ENCODE peak calls at places on chromosome 20, in seven cellular contexts. One of them, this sample, is unnamed. For H3K36me3, the result is how much of the 10 kb centered on the place peaks cover.

GRCh38 chr20:63198606-63199005 is 17.3 kb downstream of the YTHDF1 start:
- DNase-seq in brain microvascular endothelial cell: no peak
- DNase-seq in effector memory CD4-positive, alpha-beta T cell: no peak
- DNase-seq in OCI-LY7: no peak
- DNase-seq in small intestine: no peak
- DNase-seq in SK-N-SH: no peak
- DNase-seq in sigmoid colon: no peak
- DNase-seq in this sample: no peak

GRCh38 chr20:63959699-63960075 is 3.5 kb upstream of the UCKL1 start:
- DNase-seq in brain microvascular endothelial cell: no peak
- DNase-seq in effector memory CD4-positive, alpha-beta T cell: no peak
- DNase-seq in OCI-LY7: no peak
- DNase-seq in small intestine: no peak
- DNase-seq in SK-N-SH: no peak
- DNase-seq in sigmoid colon: no peak
- DNase-seq in this sample: no peak

GRCh38 chr20:48406462-48407235 is 421.1 kb downstream of the PREX1 start:
- DNase-seq in brain microvascular endothelial cell: no peak
- DNase-seq in effector memory CD4-positive, alpha-beta T cell: no peak
- DNase-seq in OCI-LY7: no peak
- DNase-seq in small intestine: no peak
- DNase-seq in SK-N-SH: no peak
- DNase-seq in sigmoid colon: no peak
- DNase-seq in this sample: peak

GRCh38 chr20:1357921-1358671 is 29.2 kb upstream of the SDCBP2 start:
- DNase-seq in brain microvascular endothelial cell: peak
- DNase-seq in effector memory CD4-positive, alpha-beta T cell: no peak
- DNase-seq in OCI-LY7: no peak
- DNase-seq in small intestine: no peak
- DNase-seq in SK-N-SH: no peak
- DNase-seq in sigmoid colon: no peak
- DNase-seq in this sample: peak

GRCh38 chr20:38116409-38117165 is 48.5 kb downstream of the TGM2 start:
- DNase-seq in brain microvascular endothelial cell: no peak
- DNase-seq in effector memory CD4-positive, alpha-beta T cell: no peak
- DNase-seq in OCI-LY7: no peak
- DNase-seq in small intestine: no peak
- DNase-seq in SK-N-SH: no peak
- DNase-seq in sigmoid colon: no peak
- DNase-seq in this sample: no peak

GRCh38 chr20:30486103-30486478 is 771.4 kb upstream of the DEFB115 start:
- DNase-seq in brain microvascular endothelial cell: no peak
- DNase-seq in effector memory CD4-positive, alpha-beta T cell: no peak
- DNase-seq in OCI-LY7: no peak
- DNase-seq in small intestine: no peak
- DNase-seq in SK-N-SH: no peak
- DNase-seq in sigmoid colon: no peak
- DNase-seq in this sample: peak

GRCh38 chr20:61874421-61875068 is 191.1 kb downstream of the TAF4 start:
- DNase-seq in brain microvascular endothelial cell: no peak
- DNase-seq in effector memory CD4-positive, alpha-beta T cell: no peak
- DNase-seq in OCI-LY7: peak
- DNase-seq in small intestine: peak
- DNase-seq in SK-N-SH: no peak
- DNase-seq in sigmoid colon: no peak
- DNase-seq in this sample: peak

GRCh38 chr20:47676912-47677311 is 108.4 kb downstream of the SULF2 start:
- DNase-seq in brain microvascular endothelial cell: no peak
- DNase-seq in effector memory CD4-positive, alpha-beta T cell: no peak
- DNase-seq in OCI-LY7: no peak
- DNase-seq in small intestine: no peak
- DNase-seq in SK-N-SH: no peak
- DNase-seq in sigmoid colon: no peak
- DNase-seq in this sample: no peak

GRCh38 chr20:10671221-10671849 is 2.5 kb downstream of the JAG1 start:
- DNase-seq in brain microvascular endothelial cell: peak
- DNase-seq in effector memory CD4-positive, alpha-beta T cell: no peak
- DNase-seq in OCI-LY7: peak
- DNase-seq in small intestine: peak
- DNase-seq in SK-N-SH: peak
- DNase-seq in sigmoid colon: peak
- DNase-seq in this sample: peak

GRCh38 chr20:32036252-32036651 is 15.8 kb upstream of the HCK start:
- DNase-seq in brain microvascular endothelial cell: no peak
- DNase-seq in effector memory CD4-positive, alpha-beta T cell: no peak
- DNase-seq in OCI-LY7: no peak
- DNase-seq in small intestine: no peak
- DNase-seq in SK-N-SH: no peak
- DNase-seq in sigmoid colon: no peak
- DNase-seq in this sample: no peak

GRCh38 chr20:50242863-50243609 is 52.4 kb downstream of the CEBPB start:
- DNase-seq in brain microvascular endothelial cell: no peak
- DNase-seq in effector memory CD4-positive, alpha-beta T cell: no peak
- DNase-seq in OCI-LY7: no peak
- DNase-seq in small intestine: peak
- DNase-seq in SK-N-SH: no peak
- DNase-seq in sigmoid colon: no peak
- DNase-seq in this sample: peak

GRCh38 chr20:1121439-1121838 is 3.0 kb downstream of the PSMF1 start:
- DNase-seq in brain microvascular endothelial cell: no peak
- DNase-seq in effector memory CD4-positive, alpha-beta T cell: no peak
- DNase-seq in OCI-LY7: no peak
- DNase-seq in small intestine: no peak
- DNase-seq in SK-N-SH: no peak
- DNase-seq in sigmoid colon: no peak
- DNase-seq in this sample: no peak

DNA sequence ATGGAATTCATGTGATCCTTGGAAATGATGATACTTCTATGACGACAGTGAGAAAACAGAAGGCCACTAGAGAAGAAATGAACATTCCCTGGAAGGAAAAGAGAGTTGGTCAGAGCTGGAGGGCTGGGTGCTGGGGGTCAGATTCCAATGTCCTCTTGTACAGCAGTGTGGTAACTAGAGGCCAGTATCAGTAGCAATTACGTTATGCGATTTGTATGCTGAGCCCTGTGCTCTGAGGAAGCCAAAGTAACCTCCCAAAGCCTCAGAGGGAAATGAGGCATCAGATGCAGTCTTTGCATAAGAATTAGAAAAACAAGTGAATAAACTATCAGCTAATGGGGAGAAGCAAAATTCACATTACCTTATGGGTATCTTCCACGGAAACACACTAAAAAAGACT is 65.5 kb upstream of the SLC4A11 start:
- DNase-seq in brain microvascular endothelial cell: no peak
- DNase-seq in effector memory CD4-positive, alpha-beta T cell: no peak
- DNase-seq in OCI-LY7: no peak
- DNase-seq in small intestine: no peak
- DNase-seq in SK-N-SH: no peak
- DNase-seq in sigmoid colon: no peak
- DNase-seq in this sample: no peak
- H3K4me3 ChIP-seq in brain microvascular endothelial cell: no peak
- H3K4me3 ChIP-seq in effector memory CD4-positive, alpha-beta T cell: no peak
- H3K4me3 ChIP-seq in OCI-LY7: no peak
- H3K4me3 ChIP-seq in small intestine: no peak
- H3K4me3 ChIP-seq in SK-N-SH: no peak
- H3K4me3 ChIP-seq in sigmoid colon: no peak
- H3K4me3 ChIP-seq in this sample: no peak

GRCh38 chr20:34955232-34956040 is at the start of the genes GSS and MYH7B:
- DNase-seq in brain microvascular endothelial cell: peak
- DNase-seq in effector memory CD4-positive, alpha-beta T cell: peak
- DNase-seq in OCI-LY7: peak
- DNase-seq in small intestine: peak
- DNase-seq in SK-N-SH: peak
- DNase-seq in sigmoid colon: peak
- DNase-seq in this sample: peak
- H3K27ac ChIP-seq in brain microvascular endothelial cell: peak
- H3K27ac ChIP-seq in effector memory CD4-positive, alpha-beta T cell: peak
- H3K27ac ChIP-seq in OCI-LY7: peak
- H3K27ac ChIP-seq in small intestine: peak
- H3K27ac ChIP-seq in SK-N-SH: peak
- H3K27ac ChIP-seq in sigmoid colon: peak
- H3K27ac ChIP-seq in this sample: peak

GRCh38 chr20:51611625-51611890 is 69.0 kb upstream of the NFATC2 start:
- DNase-seq in brain microvascular endothelial cell: no peak
- DNase-seq in effector memory CD4-positive, alpha-beta T cell: no peak
- DNase-seq in OCI-LY7: no peak
- DNase-seq in small intestine: no peak
- DNase-seq in SK-N-SH: no peak
- DNase-seq in sigmoid colon: no peak
- DNase-seq in this sample: no peak

GRCh38 chr20:51610761-51611624 is 68.5 kb upstream of the NFATC2 start:
- DNase-seq in brain microvascular endothelial cell: no peak
- DNase-seq in effector memory CD4-positive, alpha-beta T cell: no peak
- DNase-seq in OCI-LY7: no peak
- DNase-seq in small intestine: no peak
- DNase-seq in SK-N-SH: no peak
- DNase-seq in sigmoid colon: no peak
- DNase-seq in this sample: no peak

GRCh38 chr20:51608060-51608459 is 65.5 kb upstream of the NFATC2 start:
- DNase-seq in brain microvascular endothelial cell: no peak
- DNase-seq in effector memory CD4-positive, alpha-beta T cell: no peak
- DNase-seq in OCI-LY7: no peak
- DNase-seq in small intestine: no peak
- DNase-seq in SK-N-SH: no peak
- DNase-seq in sigmoid colon: no peak
- DNase-seq in this sample: no peak

GRCh38 chr20:51609251-51609650 is 66.7 kb upstream of the NFATC2 start:
- DNase-seq in brain microvascular endothelial cell: no peak
- DNase-seq in effector memory CD4-positive, alpha-beta T cell: no peak
- DNase-seq in OCI-LY7: no peak
- DNase-seq in small intestine: no peak
- DNase-seq in SK-N-SH: no peak
- DNase-seq in sigmoid colon: no peak
- DNase-seq in this sample: no peak

DNA sequence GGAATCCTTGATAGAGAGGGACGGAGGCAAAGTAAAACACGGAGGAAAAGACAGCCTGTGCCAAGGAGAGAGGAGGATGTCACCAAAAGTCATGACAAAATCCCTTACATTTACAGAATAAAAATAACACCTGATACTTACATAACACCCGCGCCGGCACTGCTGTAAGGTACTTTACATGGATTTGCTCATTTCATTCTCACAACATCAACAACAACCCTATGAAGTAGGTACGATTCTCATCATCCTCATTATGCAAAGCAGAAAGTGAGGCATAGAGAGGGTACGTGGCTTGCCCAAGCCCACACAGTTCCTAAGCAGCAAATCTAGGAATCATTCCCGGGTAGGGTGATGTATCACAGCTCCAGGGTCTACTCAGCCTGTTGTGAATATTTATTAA is 67.6 kb upstream of the NFATC2 start:
- DNase-seq in brain microvascular endothelial cell: no peak
- DNase-seq in effector memory CD4-positive, alpha-beta T cell: no peak
- DNase-seq in OCI-LY7: no peak
- DNase-seq in small intestine: no peak
- DNase-seq in SK-N-SH: no peak
- DNase-seq in sigmoid colon: no peak
- DNase-seq in this sample: no peak
- H3K36me3 ChIP-seq in brain microvascular endothelial cell: under half
- H3K36me3 ChIP-seq in effector memory CD4-positive, alpha-beta T cell: under half
- H3K36me3 ChIP-seq in OCI-LY7: under half
- H3K36me3 ChIP-seq in small intestine: under half
- H3K36me3 ChIP-seq in SK-N-SH: under half
- H3K36me3 ChIP-seq in sigmoid colon: half or more
- H3K36me3 ChIP-seq in this sample: under half

DNA sequence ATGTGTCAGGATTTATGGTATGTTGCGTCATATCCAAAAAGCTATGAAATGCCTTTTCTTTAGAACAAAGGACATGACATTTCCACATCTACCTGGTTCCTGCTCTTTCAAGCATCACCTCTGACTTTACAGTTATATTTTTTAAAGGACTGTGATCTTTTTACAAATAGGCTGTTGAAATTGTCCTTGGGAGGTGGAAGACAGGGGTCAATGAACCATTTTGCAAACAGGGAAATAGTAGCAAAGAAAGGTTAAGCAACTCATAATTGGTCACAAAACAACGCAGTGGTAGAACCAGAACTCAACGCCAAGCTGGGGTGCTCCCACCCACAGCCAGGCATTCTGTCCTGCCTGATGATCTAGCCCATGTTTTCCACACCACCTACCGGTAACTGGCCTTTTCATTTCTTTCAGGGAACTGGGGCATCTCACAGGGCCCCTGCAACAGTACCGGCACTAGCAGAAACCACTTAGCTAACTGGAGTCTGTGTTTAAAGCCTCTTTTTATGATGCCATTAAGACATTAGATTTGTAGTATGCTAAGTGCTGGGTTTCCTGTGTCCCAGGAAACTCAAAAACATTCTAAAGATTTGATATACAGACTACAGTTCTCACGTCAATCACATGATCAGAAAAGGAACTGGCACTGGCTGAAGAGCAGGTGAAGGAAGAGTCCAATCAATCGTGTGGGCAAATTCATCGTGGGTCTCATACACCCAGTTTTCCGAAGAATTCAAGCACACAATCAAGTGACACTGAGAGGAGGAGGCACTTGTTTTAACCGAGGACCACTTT is 13.9 kb downstream of the ZNF217 start:
- DNase-seq in brain microvascular endothelial cell: no peak
- DNase-seq in effector memory CD4-positive, alpha-beta T cell: no peak
- DNase-seq in OCI-LY7: peak
- DNase-seq in small intestine: peak
- DNase-seq in SK-N-SH: no peak
- DNase-seq in sigmoid colon: no peak
- DNase-seq in this sample: peak
- H3K4me3 ChIP-seq in brain microvascular endothelial cell: no peak
- H3K4me3 ChIP-seq in effector memory CD4-positive, alpha-beta T cell: peak
- H3K4me3 ChIP-seq in OCI-LY7: peak
- H3K4me3 ChIP-seq in small intestine: no peak
- H3K4me3 ChIP-seq in SK-N-SH: no peak
- H3K4me3 ChIP-seq in sigmoid colon: no peak
- H3K4me3 ChIP-seq in this sample: no peak

DNA sequence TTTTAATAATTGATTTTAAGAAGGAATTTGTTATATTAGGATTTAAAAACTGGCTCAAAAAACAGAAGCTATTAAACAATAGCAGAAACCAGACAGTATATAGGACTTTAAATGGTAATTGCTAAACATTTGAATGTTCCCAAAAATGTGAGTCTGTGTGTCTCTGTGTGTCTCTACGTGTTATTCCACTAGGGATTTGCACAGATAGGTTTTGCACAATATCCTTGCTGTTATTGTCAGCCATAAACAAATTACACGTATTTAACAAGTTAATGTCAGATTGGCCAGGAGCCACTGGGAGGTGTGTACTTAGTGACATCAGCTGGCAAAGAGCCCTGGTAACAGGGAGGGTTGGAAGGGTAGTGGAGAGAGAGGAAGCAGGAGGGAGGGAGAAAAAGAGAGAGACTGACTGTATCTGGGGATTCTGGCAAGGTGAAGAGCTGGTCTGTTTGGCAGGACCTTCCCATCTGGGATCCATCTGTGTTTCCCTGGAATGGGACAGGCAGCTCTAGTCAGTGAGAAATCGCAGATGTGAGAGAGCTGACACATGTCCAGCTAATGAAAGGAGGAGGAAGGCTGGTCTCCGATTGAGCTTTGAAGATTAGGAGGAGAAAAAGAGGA is 72.2 kb downstream of the CBFA2T2 start:
- DNase-seq in brain microvascular endothelial cell: peak
- DNase-seq in effector memory CD4-positive, alpha-beta T cell: no peak
- DNase-seq in OCI-LY7: peak
- DNase-seq in small intestine: peak
- DNase-seq in SK-N-SH: peak
- DNase-seq in sigmoid colon: peak
- DNase-seq in this sample: peak
- H3K27ac ChIP-seq in brain microvascular endothelial cell: no peak
- H3K27ac ChIP-seq in effector memory CD4-positive, alpha-beta T cell: no peak
- H3K27ac ChIP-seq in OCI-LY7: peak
- H3K27ac ChIP-seq in small intestine: no peak
- H3K27ac ChIP-seq in SK-N-SH: peak
- H3K27ac ChIP-seq in sigmoid colon: peak
- H3K27ac ChIP-seq in this sample: no peak

This sample was measured in astrocyte.